ENCODE peak calls at places on chromosomes 16 and 17, in five cellular contexts. M is fibroblast of pulmonary artery, U is AG04450, Z is psoas muscle, D is transverse colon. G is an unnamed sample.

GRCh38 chr16:57998484-57998883 is 2.0 kb downstream of the ZNF319 start:
- DNase-seq in D (peak; percentile 57), Z (no peak), M (peak; percentile 38), U (no peak), G (no peak)

GRCh38 chr17:65268832-65269231 is 131.7 kb downstream of the RGS9 start:
- DNase-seq in M (peak; percentile 34), D (no peak), Z (no peak), U (no peak), G (no peak)

GRCh38 chr16:9827062-9827752 is 355.0 kb downstream of the GRIN2A start:
- DNase-seq in U (no peak), M (no peak), D (no peak), Z (no peak), G (no peak)

GRCh38 chr17:74361613-74362391 is at the start of gene BTBD17:
- DNase-seq in M (no peak), D (peak; percentile 61), U (no peak), Z (peak; percentile 77), G (no peak)

GRCh38 chr17:69147460-69147859 is 5.8 kb upstream of the ABCA6 start:
- DNase-seq in U (no peak), M (no peak), Z (no peak), D (no peak), G (no peak)

GRCh38 chr17:44786551-44787081 is 27.8 kb downstream of the ADAM11 start:
- DNase-seq in Z (no peak), D (no peak), M (no peak), U (no peak), G (no peak)

GRCh38 chr17:82844796-82845162 is 5.0 kb upstream of the ZNF750 start:
- DNase-seq in D (no peak), M (no peak), U (no peak), Z (no peak), G (no peak)

GRCh38 chr17:41689497-41690299 is 1.0 kb downstream of the EIF1 start:
- DNase-seq in U (no peak), Z (no peak), M (peak; percentile 79), D (peak; percentile 34), G (no peak)

GRCh38 chr17:55540414-55541091 is 29.3 kb upstream of the SMIM36 start:
- DNase-seq in M (peak; percentile 31), U (no peak), Z (no peak), D (no peak), G (peak; percentile 27)

GRCh38 chr17:52546990-52547389 is 388.5 kb upstream of the CA10 start:
- DNase-seq in D (no peak), M (no peak), U (no peak), Z (no peak), G (no peak)

GRCh38 chr17:19370493-19370960 is 7.8 kb upstream of the MAPK7 start:
- DNase-seq in M (no peak), D (no peak), U (no peak), Z (peak; percentile 68), G (no peak)

GRCh38 chr17:75650874-75651273 is 16.1 kb downstream of the RECQL5 start:
- DNase-seq in U (no peak), Z (no peak), D (no peak), M (no peak), G (no peak)

GRCh38 chr16:24538756-24539294 is 541 bp upstream of the RBBP6 start:
- DNase-seq in Z (peak; percentile 58), D (no peak), U (no peak), M (no peak), G (no peak)

GRCh38 chr17:68581863-68582645 is 19.1 kb downstream of the FAM20A start:
- DNase-seq in M (no peak), Z (no peak), U (no peak), D (no peak), G (no peak)

GRCh38 chr17:39793473-39793872 is 55.7 kb downstream of the GRB7 start:
- DNase-seq in Z (no peak), M (no peak), D (no peak), U (no peak), G (no peak)

GRCh38 chr16:27676807-27677206 is 126.9 kb downstream of the KATNIP start:
- DNase-seq in M (peak; percentile 25), Z (no peak), U (peak; percentile 20), D (no peak), G (no peak)

GRCh38 chr17:75183999-75184884 is 1.5 kb upstream of the SUMO2 start:
- DNase-seq in Z (no peak), D (no peak), U (no peak), M (no peak), G (no peak)

GRCh38 chr17:7797976-7798375 is 36.0 kb upstream of the KDM6B start:
- DNase-seq in D (no peak), M (no peak), Z (no peak), U (no peak), G (no peak)

GRCh38 chr16:15404792-15405191 is 9.2 kb downstream of the MPV17L start:
- DNase-seq in U (no peak), M (no peak), Z (peak; percentile 84), D (peak; percentile 14), G (no peak)

GRCh38 chr17:68143425-68143824 is 104.4 kb upstream of the AMZ2 start:
- DNase-seq in Z (no peak), M (no peak), U (no peak), D (no peak), G (no peak)

GRCh38 chr16:72736074-72736473 is 311.9 kb downstream of the ZFHX3 start:
- DNase-seq in Z (no peak), M (no peak), D (no peak), U (no peak), G (no peak)

GRCh38 chr17:81484195-81484979 is 28.2 kb downstream of the ACTG1 start:
- DNase-seq in M (peak; percentile 79), D (peak; percentile 90), Z (peak; percentile 95), U (no peak), G (no peak)

DNA sequence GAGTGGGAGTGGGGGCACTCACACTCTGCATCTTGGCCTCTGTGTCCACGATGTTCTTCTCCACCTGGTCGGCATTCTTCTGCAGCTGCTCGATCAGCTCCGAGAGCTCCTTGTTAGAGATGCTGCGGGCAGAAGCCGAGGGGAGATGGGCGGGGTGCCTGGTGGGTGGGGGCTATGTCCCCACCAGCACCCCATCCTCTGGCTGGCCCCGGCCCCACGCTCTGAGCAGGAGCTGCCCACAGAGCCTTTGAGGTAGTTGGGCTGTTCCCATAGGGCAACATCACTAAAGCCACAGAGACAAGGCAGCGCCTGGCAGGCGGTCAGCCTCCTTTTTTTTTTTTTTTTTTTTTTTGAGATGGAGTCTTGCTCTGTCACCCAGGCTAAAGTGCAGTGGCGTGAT is 26.1 kb downstream of the PPL start:
- DNase-seq in U (no peak), D (no peak), M (no peak), Z (no peak), G (no peak)
- TF ChIP-seq CTCF in U (no peak), D (no peak), M (no peak), Z (no peak), G (no peak)

DNA sequence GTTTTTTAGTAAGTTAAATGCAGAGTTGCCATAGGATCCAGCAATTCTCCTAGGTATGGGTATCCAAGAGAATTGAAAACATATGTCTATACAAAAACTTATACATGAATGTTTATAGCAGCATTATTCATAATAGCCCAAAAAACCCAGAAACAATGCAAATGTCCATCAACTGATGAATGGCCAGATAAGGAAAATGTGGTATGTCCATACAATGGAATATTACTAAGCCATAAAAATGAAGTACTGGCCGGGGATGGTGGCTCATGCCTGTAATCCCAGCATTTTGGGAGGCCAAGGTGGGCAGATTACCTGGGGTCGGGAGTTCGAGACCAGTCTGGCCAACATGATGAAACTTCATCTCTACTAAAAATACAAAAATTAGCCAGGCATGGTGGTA is 156.1 kb upstream of the PSMD7 start:
- DNase-seq in D (no peak), M (no peak), U (no peak), Z (no peak), G (no peak)
- TF ChIP-seq CTCF in D (no peak), M (no peak), U (no peak), Z (no peak), G (no peak)

GRCh38 chr17:12089809-12090384 is 69.2 kb downstream of the MAP2K4 start:
- DNase-seq in Z (no peak), D (no peak), U (peak; percentile 30), M (peak; percentile 63), G (no peak)

GRCh38 chr17:12081720-12082119 is 61.0 kb downstream of the MAP2K4 start:
- DNase-seq in D (no peak), U (no peak), M (no peak), Z (peak; percentile 28), G (no peak)

GRCh38 chr17:12088035-12088434 is 67.4 kb downstream of the MAP2K4 start:
- DNase-seq in U (no peak), Z (no peak), D (no peak), M (no peak), G (no peak)

DNA sequence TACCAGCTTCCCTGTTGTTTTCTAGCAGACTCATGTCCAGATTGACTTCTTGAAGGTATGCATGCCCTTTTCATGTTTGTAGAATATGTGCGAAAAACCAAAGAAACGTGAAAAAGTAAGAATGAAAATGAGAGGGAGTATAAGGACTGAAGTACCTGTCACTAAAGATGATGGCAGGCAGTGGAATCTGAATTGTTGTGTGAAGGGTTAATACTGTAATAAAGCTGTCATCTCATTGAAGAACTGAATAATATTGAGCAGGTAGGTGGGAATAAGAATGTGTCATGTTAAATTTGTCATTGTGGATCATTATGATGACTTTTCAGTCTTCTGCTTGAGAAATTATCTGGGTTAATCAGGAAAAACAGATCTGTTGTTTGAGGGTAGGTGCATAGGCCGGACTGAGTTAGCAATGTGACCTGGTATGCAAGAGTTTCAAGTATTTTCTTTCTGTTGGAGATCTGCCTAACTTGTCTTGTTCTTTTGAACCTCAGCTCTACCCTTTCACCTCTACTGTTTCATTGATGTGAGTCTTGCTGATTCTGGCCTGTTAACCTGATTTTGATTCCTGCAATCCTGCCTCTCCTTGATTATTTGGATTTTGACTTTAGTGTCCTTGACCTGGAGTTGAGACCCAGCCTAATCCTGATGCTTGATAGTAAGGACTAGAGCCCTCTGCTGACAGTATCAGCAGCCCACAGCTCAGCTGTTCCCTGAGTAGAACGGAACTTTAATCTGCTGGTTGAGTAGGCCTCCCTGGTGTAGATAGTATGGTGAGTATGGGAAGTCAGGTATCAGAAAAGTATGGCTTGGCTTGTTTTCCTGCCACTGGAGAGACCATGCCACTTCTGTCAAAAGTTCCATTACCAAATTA is 64.6 kb downstream of the MAP2K4 start:
- DNase-seq in Z (no peak), U (no peak), M (no peak), D (no peak), G (no peak)
- TF ChIP-seq CTCF in Z (no peak), U (no peak), M (no peak), D (no peak), G (no peak)

GRCh38 chr17:50913120-50913519 is 47.0 kb upstream of the TOB1 start:
- DNase-seq in Z (no peak), U (no peak), M (no peak), D (no peak), G (no peak)

GRCh38 chr17:50914510-50914849 is 48.3 kb upstream of the TOB1 start:
- DNase-seq in M (no peak), D (no peak), Z (no peak), U (no peak), G (no peak)

GRCh38 chr17:50909765-50910661 is 43.9 kb upstream of the TOB1 start:
- DNase-seq in Z (no peak), M (no peak), D (no peak), U (no peak), G (no peak)

GRCh38 chr17:50911450-50911849 is 45.3 kb upstream of the TOB1 start:
- DNase-seq in M (no peak), U (no peak), Z (no peak), D (no peak), G (no peak)

DNA sequence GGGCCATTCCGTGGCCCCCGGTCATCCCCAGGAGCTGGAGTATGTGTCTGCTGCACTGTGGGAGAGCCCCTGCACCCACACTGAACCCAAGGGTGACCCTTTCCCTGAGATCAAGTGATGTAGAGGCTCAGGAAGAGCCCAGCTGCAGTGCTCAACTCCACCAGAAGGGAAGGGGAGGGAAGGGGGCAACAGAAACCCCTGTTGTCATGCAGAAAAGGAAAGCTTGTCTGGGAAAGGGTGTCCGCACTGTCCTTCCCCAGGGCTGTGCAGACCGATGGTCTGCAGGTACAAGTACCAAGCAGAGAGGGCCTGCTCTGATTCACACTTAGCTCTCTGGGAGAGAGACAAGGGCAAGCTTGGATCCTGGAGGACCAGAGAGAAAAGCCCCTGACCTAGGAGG is 45.7 kb upstream of the TOB1 start:
- DNase-seq in Z (no peak), M (no peak), U (no peak), D (no peak), G (no peak)
- TF ChIP-seq CTCF in Z (no peak), M (no peak), U (peak; percentile 12), D (no peak), G (no peak)